ENCODE peak calls at places on chromosomes 3 and 15, in five cellular contexts. P is stimulated activated CD8-positive, alpha-beta memory T cell treated with anti-CD3 and anti-CD28 coated beads, Interleukin-2, amount 100 ng/mL, for 1 hour; N is substantia nigra; Y is cerebellar nuclear complex; R is NCI-H460. F is an unnamed sample.

GRCh38 chr3:127077068-127077467 is 94.2 kb downstream of the PLXNA1 start:
- DNase-seq in P (no peak), N (no peak), Y (no peak), R (no peak), F (no peak)

GRCh38 chr3:99751649-99752048 is 66.0 kb upstream of the CMSS1 start:
- DNase-seq in P (no peak), N (no peak), Y (no peak), R (no peak), F (no peak)

GRCh38 chr3:141436180-141436579 is 50.6 kb upstream of the RASA2 start:
- DNase-seq in P (no peak), N (no peak), Y (no peak), R (no peak), F (no peak)

GRCh38 chr3:142566096-142566495 is 12.4 kb downstream of the ATR start:
- DNase-seq in P (no peak), N (no peak), Y (no peak), R (no peak), F (no peak)

GRCh38 chr15:35514759-35515158 is 31.2 kb downstream of the DPH6 start:
- DNase-seq in P (no peak), N (no peak), Y (no peak), R (no peak), F (no peak)

GRCh38 chr15:53307952-53308624 is 451.4 kb downstream of the WDR72 start:
- DNase-seq in P (no peak), N (no peak), Y (no peak), R (peak), F (no peak)

GRCh38 chr3:71117572-71118247 is 465.8 kb downstream of the FOXP1 start:
- DNase-seq in P (no peak), N (no peak), Y (no peak), R (no peak), F (no peak)

GRCh38 chr3:128994173-128994512 is 267 bp upstream of the CFAP92 start:
- DNase-seq in P (no peak), N (no peak), Y (no peak), R (no peak), F (no peak)

GRCh38 chr15:60563066-60563465 is 84.1 kb upstream of the ICE2 start:
- DNase-seq in P (no peak), N (no peak), Y (no peak), R (no peak), F (no peak)

GRCh38 chr3:128492353-128493220 is at the start of gene GATA2:
- DNase-seq in P (no peak), N (no peak), Y (no peak), R (no peak), F (peak)